ENCODE peak calls at places on chromosomes 5 and 9, in nine cellular contexts. O is mammary epithelial cell, V is brain microvascular endothelial cell, X is iPS DF 6.9, U is A549, Y is MM.1S, K is H9, C is heart right ventricle, Q is mesendoderm. B is an unnamed sample.

GRCh38 chr9:132035679-132036078 is 44.0 kb downstream of the MED27 start:
- DNase-seq in O (no peak), V (no peak), X (no peak), U (no peak), Y (no peak), K (no peak), C (no peak), Q (no peak), B (no peak)

GRCh38 chr9:8821910-8822666 is 1022.5 kb upstream of the DMAC1 start:
- DNase-seq in O (no peak), V (no peak), X (no peak), U (no peak), Y (peak), K (no peak), C (no peak), Q (no peak), B (no peak)

GRCh38 chr9:36110434-36110833 is 26.1 kb upstream of the GLIPR2 start:
- DNase-seq in O (no peak), V (no peak), X (no peak), U (no peak), Y (no peak), K (no peak), C (no peak), Q (peak), B (no peak)

GRCh38 chr5:64207978-64208377 is 42.3 kb downstream of the RNF180 start:
- DNase-seq in O (peak), V (no peak), X (no peak), U (no peak), Y (peak), K (no peak), C (no peak), Q (no peak), B (no peak)

GRCh38 chr9:37311938-37312730 is 110.4 kb upstream of the GRHPR start:
- DNase-seq in O (peak), V (peak), X (no peak), U (no peak), Y (no peak), K (no peak), C (no peak), Q (no peak), B (no peak)

GRCh38 chr5:157400741-157401140 is 59.3 kb upstream of the NIPAL4 start:
- DNase-seq in O (no peak), V (no peak), X (no peak), U (no peak), Y (no peak), K (no peak), C (no peak), Q (no peak), B (no peak)

GRCh38 chr5:86665984-86666760 is 48.4 kb downstream of the COX7C start:
- DNase-seq in O (no peak), V (no peak), X (no peak), U (no peak), Y (no peak), K (peak), C (no peak), Q (no peak), B (no peak)

GRCh38 chr5:55982957-55983381 is 11.8 kb downstream of the IL6ST start:
- DNase-seq in O (no peak), V (no peak), X (no peak), U (no peak), Y (peak), K (no peak), C (no peak), Q (peak), B (no peak)

GRCh38 chr5:158648631-158649030 is 451.1 kb downstream of the EBF1 start:
- DNase-seq in O (no peak), V (no peak), X (no peak), U (no peak), Y (no peak), K (no peak), C (no peak), Q (no peak), B (no peak)

GRCh38 chr9:135377431-135377830 is 102.2 kb upstream of the PPP1R26 start:
- DNase-seq in O (no peak), V (no peak), X (no peak), U (no peak), Y (no peak), K (no peak), C (no peak), Q (no peak), B (no peak)

GRCh38 chr9:110875275-110875674 is 163.0 kb downstream of the LPAR1 start:
- DNase-seq in O (no peak), V (no peak), X (peak), U (no peak), Y (no peak), K (peak), C (peak), Q (peak), B (peak)

GRCh38 chr9:80885894-80886293 is 803.5 kb downstream of the TLE1 start:
- DNase-seq in O (no peak), V (no peak), X (no peak), U (no peak), Y (no peak), K (peak), C (no peak), Q (peak), B (no peak)

GRCh38 chr5:172910828-172911627 is 48.2 kb upstream of the RPL26L1 start:
- DNase-seq in O (peak), V (peak), X (no peak), U (peak), Y (no peak), K (peak), C (peak), Q (peak), B (no peak)

GRCh38 chr9:36136277-36136893 is at the start of gene GLIPR2:
- DNase-seq in O (peak), V (peak), X (no peak), U (peak), Y (peak), K (peak), C (peak), Q (peak), B (peak)

GRCh38 chr9:15211994-15212501 is 95.0 kb downstream of the TTC39B start:
- DNase-seq in O (no peak), V (peak), X (no peak), U (no peak), Y (no peak), K (no peak), C (no peak), Q (peak), B (no peak)

GRCh38 chr5:55852503-55852902 is 1.3 kb downstream of the IL31RA start:
- DNase-seq in O (no peak), V (no peak), X (no peak), U (no peak), Y (no peak), K (no peak), C (no peak), Q (no peak), B (no peak)

GRCh38 chr5:96031811-96032261 is 70.2 kb upstream of the ELL2 start:
- DNase-seq in O (peak), V (peak), X (no peak), U (no peak), Y (no peak), K (no peak), C (no peak), Q (no peak), B (no peak)

GRCh38 chr9:88826651-88827245 is 164.5 kb upstream of the S1PR3 start:
- DNase-seq in O (peak), V (peak), X (no peak), U (no peak), Y (no peak), K (no peak), C (no peak), Q (no peak), B (no peak)

GRCh38 chr9:132783006-132783405 is 95.1 kb downstream of the AK8 start:
- DNase-seq in O (no peak), V (no peak), X (no peak), U (no peak), Y (no peak), K (no peak), C (no peak), Q (peak), B (no peak)

GRCh38 chr5:10288600-10289213 is 19.0 kb downstream of the CMBL start:
- DNase-seq in O (peak), V (no peak), X (no peak), U (no peak), Y (peak), K (no peak), C (peak), Q (no peak), B (no peak)

GRCh38 chr5:10310073-10310779 is 2.5 kb upstream of the CMBL start:
- DNase-seq in O (peak), V (peak), X (no peak), U (peak), Y (peak), K (peak), C (no peak), Q (peak), B (no peak)

GRCh38 chr5:133933670-133934295 is 34.6 kb downstream of the C5orf15 start:
- DNase-seq in O (no peak), V (no peak), X (no peak), U (no peak), Y (no peak), K (no peak), C (no peak), Q (no peak), B (no peak)

GRCh38 chr9:92522983-92523970 is 12.5 kb downstream of the ECM2 start:
- DNase-seq in O (no peak), V (no peak), X (no peak), U (no peak), Y (no peak), K (no peak), C (no peak), Q (no peak), B (no peak)

GRCh38 chr9:129021091-129021490 is 7.0 kb downstream of the SH3GLB2 start:
- DNase-seq in O (no peak), V (no peak), X (no peak), U (no peak), Y (peak), K (no peak), C (no peak), Q (no peak), B (no peak)

DNA sequence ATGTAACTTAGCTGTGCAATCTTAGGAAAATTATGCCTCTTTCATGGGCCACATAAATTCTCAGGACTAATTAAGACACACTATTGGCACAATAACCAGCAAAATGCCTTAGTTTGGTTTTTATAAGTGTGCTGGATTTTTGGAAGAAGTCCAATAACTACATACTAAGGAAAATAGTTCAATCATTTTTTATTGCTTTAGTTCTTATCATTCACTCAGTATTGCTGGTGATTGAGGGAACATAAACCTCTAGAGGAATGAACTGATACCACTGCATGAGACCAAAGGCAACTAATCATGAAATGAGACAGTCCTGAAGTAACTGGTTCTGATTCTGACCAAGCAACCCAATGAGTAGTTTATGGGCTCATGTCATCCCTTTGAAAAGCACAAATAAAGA is 571.5 kb downstream of the PDE4D start:
- DNase-seq in O (no peak), V (no peak), X (no peak), U (no peak), Y (no peak), K (no peak), C (no peak), Q (no peak), B (no peak)
- H3K27ac ChIP-seq in O (no peak), V (no peak), X (no peak), U (no peak), Y (no peak), K (no peak), C (no peak), Q (no peak), B (no peak)

DNA sequence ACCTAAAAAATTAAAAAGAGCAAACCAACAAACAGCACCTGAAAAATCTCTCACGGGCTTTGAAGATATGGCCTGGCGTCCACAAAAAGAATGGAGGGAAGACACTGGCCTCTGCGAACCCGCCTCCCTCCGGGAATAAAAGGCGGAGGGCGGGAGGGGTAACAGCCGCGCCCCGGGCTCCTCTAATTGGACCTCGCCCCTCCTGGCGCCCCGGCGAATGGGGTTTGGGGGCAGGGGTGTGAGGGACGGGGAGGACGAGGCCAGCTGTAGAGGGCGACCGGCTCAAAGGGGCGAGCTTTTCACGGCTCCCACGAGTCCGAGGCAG is 753 bp downstream of the FANCC start:
- DNase-seq in O (peak), V (peak), X (no peak), U (peak), Y (peak), K (peak), C (peak), Q (peak), B (no peak)
- H3K27ac ChIP-seq in O (peak), V (peak), X (no peak), U (peak), Y (peak), K (no peak), C (peak), Q (peak), B (peak)

GRCh38 chr5:71653119-71653518 is 66.0 kb upstream of the CARTPT start:
- DNase-seq in O (no peak), V (no peak), X (no peak), U (no peak), Y (no peak), K (no peak), C (no peak), Q (no peak), B (no peak)

GRCh38 chr5:71651554-71651953 is 64.4 kb downstream of the MCCC2 start:
- DNase-seq in O (no peak), V (no peak), X (no peak), U (no peak), Y (no peak), K (no peak), C (no peak), Q (no peak), B (no peak)
- H3K27ac ChIP-seq in O (no peak), V (no peak), X (no peak), U (no peak), Y (no peak), K (no peak), C (no peak), Q (no peak), B (no peak)

GRCh38 chr5:142958933-142959682 is 188.9 kb downstream of the ARHGAP26 start:
- DNase-seq in O (no peak), V (no peak), X (no peak), U (no peak), Y (no peak), K (no peak), C (no peak), Q (no peak), B (no peak)

GRCh38 chr5:142959683-142960308 is 189.6 kb downstream of the ARHGAP26 start:
- DNase-seq in O (no peak), V (no peak), X (no peak), U (no peak), Y (peak), K (no peak), C (no peak), Q (peak), B (no peak)

GRCh38 chr5:142960309-142960696 is 190.1 kb downstream of the ARHGAP26 start:
- DNase-seq in O (peak), V (peak), X (no peak), U (peak), Y (no peak), K (no peak), C (no peak), Q (no peak), B (no peak)

GRCh38 chr5:142955628-142956027 is 185.5 kb downstream of the ARHGAP26 start:
- DNase-seq in O (no peak), V (no peak), X (no peak), U (no peak), Y (no peak), K (no peak), C (no peak), Q (no peak), B (no peak)

DNA sequence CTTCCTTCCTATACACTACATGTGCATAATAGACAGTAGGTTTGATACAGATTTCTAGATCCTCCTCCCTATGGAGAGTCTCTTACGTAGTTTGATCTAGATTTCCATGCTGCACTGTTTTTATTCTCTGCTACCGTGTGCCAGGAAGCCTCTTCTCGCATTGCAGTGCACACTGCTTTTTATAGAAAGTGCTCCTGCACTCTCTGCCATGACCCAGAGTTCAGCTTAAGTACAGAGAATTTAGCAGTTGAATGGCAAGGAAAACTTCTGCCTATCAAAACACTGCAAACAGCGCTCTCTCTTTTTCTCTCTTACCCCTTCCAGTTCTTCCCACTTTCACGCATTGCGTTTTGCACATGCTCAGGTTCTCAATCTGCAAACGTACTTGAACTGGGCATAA is 187.4 kb downstream of the ARHGAP26 start:
- DNase-seq in O (no peak), V (no peak), X (no peak), U (no peak), Y (no peak), K (no peak), C (no peak), Q (no peak), B (no peak)
- H3K27ac ChIP-seq in O (no peak), V (no peak), X (no peak), U (no peak), Y (no peak), K (no peak), C (no peak), Q (no peak), B (no peak)

DNA sequence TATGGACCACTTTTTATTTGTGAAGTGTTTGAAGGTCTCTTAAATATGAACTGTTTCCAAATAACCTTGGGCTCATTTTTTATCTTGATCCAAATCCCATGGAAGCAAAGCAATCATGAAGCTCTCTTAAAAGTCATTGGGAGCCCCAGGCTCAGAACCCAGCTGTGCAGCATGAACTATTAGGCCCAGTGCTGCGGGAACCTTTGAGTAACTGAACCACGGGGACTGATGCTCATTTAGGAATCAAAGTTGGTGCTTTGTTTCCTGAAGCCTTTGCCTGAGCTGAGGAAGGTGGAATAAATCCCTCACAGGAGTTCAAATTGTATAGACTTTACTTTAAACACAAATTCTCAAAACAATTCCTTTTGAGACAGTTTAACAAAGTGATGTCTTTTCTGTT is 27.8 kb downstream of the MAT2B start:
- DNase-seq in O (no peak), V (no peak), X (no peak), U (no peak), Y (no peak), K (no peak), C (no peak), Q (peak), B (no peak)
- H3K27ac ChIP-seq in O (no peak), V (no peak), X (no peak), U (no peak), Y (no peak), K (no peak), C (no peak), Q (no peak), B (no peak)

B was measured in substantia nigra.